ENCODE peak calls at places on chromosomes 2 and 18, in seven cellular contexts. D, U, G, Z, K, F and S are unnamed samples.

GRCh38 chr2:219823566-219823965 is 196.1 kb downstream of the SLC4A3 start:
- DNase-seq in D (no peak), U (no peak), G (no peak), Z (no peak), K (no peak), F (no peak), S (no peak)

GRCh38 chr2:26326514-26326913 is 19.4 kb upstream of the SELENOI start:
- DNase-seq in D (no peak), U (no peak), G (no peak), Z (no peak), K (no peak), F (peak; percentile 28), S (no peak)

GRCh38 chr2:12162269-12163247 is 416.1 kb downstream of the LPIN1 start:
- DNase-seq in D (no peak), U (no peak), G (no peak), Z (no peak), K (no peak), F (no peak), S (no peak)

GRCh38 chr2:666441-666840 is 10.8 kb downstream of the TMEM18 start:
- DNase-seq in D (no peak), U (no peak), G (no peak), Z (no peak), K (no peak), F (no peak), S (no peak)

GRCh38 chr18:9834551-9834950 is 51.2 kb upstream of the TXNDC2 start:
- DNase-seq in D (no peak), U (no peak), G (no peak), Z (no peak), K (no peak), F (no peak), S (no peak)

GRCh38 chr18:44839239-44839666 is 158.6 kb downstream of the SETBP1 start:
- DNase-seq in D (no peak), U (peak; percentile 44), G (peak; percentile 14), Z (no peak), K (peak; percentile 58), F (peak; percentile 4), S (peak; percentile 20)

GRCh38 chr2:221549143-221549542 is 23.0 kb downstream of the EPHA4 start:
- DNase-seq in D (no peak), U (no peak), G (no peak), Z (no peak), K (no peak), F (no peak), S (no peak)

GRCh38 chr18:78901923-78902794 is 77.5 kb upstream of the SALL3 start:
- DNase-seq in D (no peak), U (no peak), G (no peak), Z (no peak), K (no peak), F (no peak), S (no peak)

GRCh38 chr18:3584266-3584665 is 134.3 kb downstream of the TGIF1 start:
- DNase-seq in D (no peak), U (no peak), G (no peak), Z (no peak), K (no peak), F (no peak), S (no peak)

GRCh38 chr2:119338826-119339561 is 27.6 kb downstream of the C2orf76 start:
- DNase-seq in D (peak; percentile 42), U (no peak), G (peak; percentile 4), Z (no peak), K (no peak), F (no peak), S (no peak)

GRCh38 chr2:23530121-23530908 is 145.3 kb downstream of the KLHL29 start:
- DNase-seq in D (no peak), U (no peak), G (no peak), Z (no peak), K (no peak), F (no peak), S (peak; percentile 49)

GRCh38 chr2:120161190-120161589 is 62.0 kb downstream of the TMEM185B start:
- DNase-seq in D (no peak), U (no peak), G (no peak), Z (no peak), K (no peak), F (no peak), S (no peak)

GRCh38 chr2:74199275-74199701 is 873 bp downstream of the MTHFD2 start:
- DNase-seq in D (no peak), U (no peak), G (no peak), Z (peak; percentile 18), K (no peak), F (no peak), S (no peak)

GRCh38 chr2:223613017-223613950 is 11.1 kb upstream of the SCG2 start:
- DNase-seq in D (no peak), U (no peak), G (no peak), Z (peak; percentile 54), K (peak; percentile 87), F (peak; percentile 98), S (peak; percentile 92)

GRCh38 chr2:10412380-10412779 is 35.7 kb downstream of the ODC1 start:
- DNase-seq in D (no peak), U (no peak), G (no peak), Z (no peak), K (no peak), F (peak; percentile 70), S (peak; percentile 41)

GRCh38 chr2:134446431-134447091 is 192.7 kb downstream of the MGAT5 start:
- DNase-seq in D (no peak), U (no peak), G (no peak), Z (no peak), K (no peak), F (peak; percentile 70), S (no peak)

GRCh38 chr2:27798948-27799645 is 27.6 kb downstream of the MRPL33 start:
- DNase-seq in D (no peak), U (no peak), G (no peak), Z (no peak), K (no peak), F (peak; percentile 100), S (no peak)